ENCODE peak calls at places on chromosomes 7 and 10, in six cellular contexts. T is left ventricle myocardium inferior, E is fibroblast of mammary gland, O is AG09319, H is GM06990, R is AG10803. M is an unnamed sample.

GRCh38 chr7:45665172-45665571 is 91.0 kb downstream of the ADCY1 start:
- DNase-seq in R (no peak), O (no peak), E (no peak), H (no peak), T (no peak), M (no peak)

GRCh38 chr7:125547505-125547904 is 617.9 kb upstream of the POT1 start:
- DNase-seq in H (no peak), O (no peak), R (no peak), E (no peak), T (no peak), M (no peak)

GRCh38 chr10:12042409-12042796 is 206 bp downstream of the UPF2 start:
- DNase-seq in O (no peak), H (no peak), E (peak; percentile 7), T (no peak), R (no peak), M (peak; percentile 49)

GRCh38 chr7:106620034-106620433 is 40.9 kb downstream of the CCDC71L start:
- DNase-seq in E (no peak), T (no peak), R (no peak), O (no peak), H (no peak), M (no peak)

GRCh38 chr7:158402471-158402870 is 185.2 kb downstream of the PTPRN2 start:
- DNase-seq in O (no peak), H (no peak), R (no peak), T (no peak), E (no peak), M (no peak)

GRCh38 chr10:99433378-99434020 is 3.1 kb upstream of the GOT1 start:
- DNase-seq in O (no peak), H (no peak), R (no peak), T (no peak), E (peak; percentile 7), M (no peak)

GRCh38 chr10:114743552-114744231 is 77.9 kb upstream of the FHIP2A start:
- DNase-seq in H (no peak), O (no peak), E (no peak), T (no peak), R (no peak), M (no peak)

GRCh38 chr7:36210542-36210941 is 57.5 kb downstream of the EEPD1 start:
- DNase-seq in T (no peak), H (no peak), R (no peak), E (no peak), O (no peak), M (no peak)

GRCh38 chr7:21766218-21766617 is 179.5 kb downstream of the CDCA7L start:
- DNase-seq in R (no peak), O (no peak), T (no peak), E (no peak), H (no peak), M (no peak)

GRCh38 chr10:131834152-131834810 is 66.5 kb upstream of the PPP2R2D start:
- DNase-seq in E (no peak), H (no peak), T (no peak), O (no peak), R (no peak), M (no peak)

GRCh38 chr7:23593706-23594105 is 3.5 kb upstream of the CCDC126 start:
- DNase-seq in T (no peak), R (no peak), O (no peak), E (no peak), H (peak; percentile 49), M (peak; percentile 37)

GRCh38 chr7:114819629-114820362 is 102.1 kb upstream of the MDFIC start:
- DNase-seq in H (no peak), O (peak; percentile 92), E (peak; percentile 100), T (no peak), R (peak; percentile 99), M (no peak)

GRCh38 chr7:98341106-98341505 is 59.6 kb downstream of the BRI3 start:
- DNase-seq in H (no peak), R (peak; percentile 79), T (no peak), O (no peak), E (peak; percentile 56), M (no peak)

GRCh38 chr7:47549397-47549796 is 32.5 kb downstream of the TNS3 start:
- DNase-seq in T (no peak), R (no peak), H (no peak), O (no peak), E (no peak), M (no peak)

GRCh38 chr7:55366461-55367138 is 1.5 kb downstream of the LANCL2 start:
- DNase-seq in E (no peak), T (no peak), R (no peak), H (no peak), O (no peak), M (no peak)

GRCh38 chr10:102660891-102661613 is 16.8 kb downstream of the TRIM8 start:
- DNase-seq in H (peak; percentile 90), T (peak; percentile 77), E (peak; percentile 67), O (peak; percentile 41), R (peak; percentile 84), M (peak; percentile 90)

GRCh38 chr10:14556285-14556956 is 218.3 kb downstream of the FAM107B start:
- DNase-seq in H (no peak), T (no peak), R (no peak), E (no peak), O (no peak), M (peak; percentile 69)

GRCh38 chr10:102502029-102502336 is 529 bp downstream of the ACTR1A start:
- DNase-seq in H (peak; percentile 91), T (peak; percentile 99), R (peak; percentile 100), E (peak; percentile 99), O (peak; percentile 99), M (peak; percentile 99)

GRCh38 chr7:137932881-137933269 is 69.0 kb downstream of the CREB3L2 start:
- DNase-seq in E (peak; percentile 93), R (peak; percentile 88), O (peak; percentile 80), T (no peak), H (no peak), M (no peak)

GRCh38 chr7:99618726-99619125 is 2.0 kb downstream of the ZSCAN25 start:
- DNase-seq in H (no peak), O (peak; percentile 5), R (peak; percentile 55), E (peak; percentile 36), T (no peak), M (no peak)

GRCh38 chr10:123573236-123574147 is 92.7 kb upstream of the GPR26 start:
- DNase-seq in R (peak; percentile 9), T (peak; percentile 21), O (peak; percentile 3), H (no peak), E (peak; percentile 3), M (peak; percentile 66)
- TF ChIP-seq CTCF in R (peak; percentile 50), T (peak; percentile 58), O (peak; percentile 60), H (peak; percentile 92), E (peak; percentile 35), M (peak; percentile 69)

GRCh38 chr7:18607025-18607424 is 111.5 kb downstream of the HDAC9 start:
- DNase-seq in H (no peak), E (peak; percentile 44), T (no peak), O (peak; percentile 5), R (peak; percentile 11), M (no peak)

GRCh38 chr7:18614841-18615240 is 119.3 kb downstream of the HDAC9 start:
- DNase-seq in O (no peak), H (no peak), T (no peak), E (no peak), R (no peak), M (no peak)

DNA sequence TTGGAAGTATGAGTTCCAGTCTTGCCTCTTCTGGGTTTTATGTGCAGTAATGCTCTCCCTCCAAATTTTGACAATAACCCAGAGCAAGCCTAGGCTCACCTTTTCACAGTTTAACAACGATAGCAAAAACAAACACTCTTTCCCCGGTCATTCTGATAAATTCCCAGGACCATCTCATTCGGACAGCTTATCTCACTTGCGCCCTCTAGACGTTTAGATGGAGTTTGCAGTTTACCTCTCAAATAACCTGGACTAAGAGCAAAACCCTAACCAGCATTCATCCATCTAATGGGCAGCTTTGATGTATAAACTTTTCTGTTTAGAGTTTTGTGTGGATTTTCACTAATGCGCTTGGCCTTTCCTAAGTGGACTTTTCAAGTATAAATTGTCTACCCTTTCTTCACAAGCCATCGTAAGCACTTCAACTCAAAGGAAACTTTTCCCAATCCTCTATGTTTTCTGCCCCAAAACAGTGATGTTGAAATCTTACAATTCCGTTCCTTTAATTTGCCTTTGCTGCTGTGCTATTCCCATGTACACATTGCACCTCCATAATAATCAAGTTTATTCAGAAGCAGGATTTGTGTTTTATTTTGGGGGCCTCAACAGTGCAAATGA is 114.9 kb downstream of the HDAC9 start:
- DNase-seq in T (no peak), E (peak; percentile 46), H (no peak), O (no peak), R (peak; percentile 15), M (peak; percentile 10)
- TF ChIP-seq CTCF in T (peak; percentile 57), E (peak; percentile 75), H (peak; percentile 62), O (peak; percentile 33), R (peak; percentile 61), M (peak; percentile 61)

DNA sequence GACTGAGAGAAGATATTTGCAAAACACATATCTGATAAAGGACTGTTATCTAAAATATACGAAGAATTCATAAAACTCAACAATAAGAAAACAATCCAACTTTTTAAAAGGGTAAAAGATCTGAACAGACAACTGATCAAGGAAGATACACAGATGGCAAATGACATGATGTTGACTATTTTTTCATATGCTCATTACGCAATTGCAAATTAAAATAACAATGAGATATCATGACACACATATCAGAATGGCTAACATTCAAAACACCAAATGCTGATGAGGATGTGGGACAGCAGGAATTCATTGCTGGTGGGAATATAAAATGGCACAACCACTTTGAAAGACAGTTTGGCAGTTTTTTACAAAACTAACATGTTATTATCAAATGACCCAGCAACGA is 8.9 kb downstream of the DENND11 start:
- DNase-seq in R (no peak), T (no peak), H (no peak), E (peak; percentile 21), O (no peak), M (no peak)
- TF ChIP-seq CTCF in R (no peak), T (no peak), H (no peak), E (no peak), O (no peak), M (no peak)

DNA sequence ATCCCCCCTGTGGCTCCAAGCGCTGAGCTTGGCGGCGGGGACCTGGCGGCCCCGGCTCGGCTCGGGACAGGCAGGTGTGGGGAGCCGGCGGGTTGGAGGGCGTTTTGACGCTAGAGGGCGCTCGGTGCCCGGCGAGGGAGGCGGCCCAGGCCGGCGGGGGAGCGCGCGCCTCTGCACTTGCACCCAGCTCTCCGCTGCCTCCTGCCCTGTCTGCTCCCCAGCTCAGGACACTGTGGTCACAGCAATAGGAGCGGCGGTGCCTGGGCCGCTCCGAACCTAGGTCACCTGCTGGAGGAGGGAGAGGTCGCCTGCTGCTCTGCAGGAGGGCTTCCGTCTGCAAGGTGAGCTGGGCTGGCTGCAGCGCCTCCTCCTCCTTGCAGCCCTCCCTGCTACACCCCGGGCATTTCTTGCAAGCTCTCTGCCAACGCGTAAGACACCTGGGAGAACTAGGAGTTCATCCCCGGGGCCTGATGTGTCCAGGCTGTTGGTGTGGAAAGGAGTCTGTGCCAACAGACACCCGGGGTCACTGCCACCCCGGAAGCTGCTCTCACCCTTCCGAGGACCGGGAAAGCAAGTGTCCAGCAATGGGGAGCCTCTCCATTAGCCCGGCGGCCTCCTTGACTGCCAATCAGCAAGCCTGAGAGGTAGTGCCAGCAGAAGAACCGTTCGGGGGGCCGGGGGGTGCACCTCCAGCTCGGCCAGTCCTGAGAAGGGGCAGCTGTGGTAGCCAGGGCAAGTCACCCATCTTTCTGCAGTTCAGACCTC is 620.4 kb downstream of the GALNT17 start:
- DNase-seq in O (no peak), T (peak; percentile 40), H (peak; percentile 70), E (no peak), R (peak; percentile 4), M (peak; percentile 61)
- TF ChIP-seq CTCF in O (peak; percentile 42), T (peak; percentile 76), H (peak; percentile 37), E (peak; percentile 25), R (peak; percentile 41), M (peak; percentile 72)

M was measured in GM10248.